ENCODE peak calls at places on chromosomes 12 and 14, in nine cellular contexts. M is kidney, S is heart left ventricle, H is cardiac fibroblast, C is lower leg skin, X is omental fat pad, R is tibial artery, A is Peyer's patch, V is GM13976. D is an unnamed sample.

GRCh38 chr12:41965996-41966395 is 178.7 kb downstream of the GXYLT1 start:
- DNase-seq in M (no peak), S (no peak), H (no peak), C (no peak), X (no peak), R (no peak), A (no peak), V (no peak), D (no peak)

GRCh38 chr14:55850803-55851202 is 267.4 kb upstream of the PELI2 start:
- DNase-seq in M (no peak), S (no peak), H (peak; percentile 51), C (no peak), X (no peak), R (no peak), A (no peak), V (no peak), D (no peak)

GRCh38 chr14:89543420-89543790 is 126.4 kb upstream of the FOXN3 start:
- DNase-seq in M (no peak), S (no peak), H (peak; percentile 16), C (no peak), X (no peak), R (no peak), A (no peak), V (no peak), D (no peak)

GRCh38 chr12:108616941-108617858 is 16.5 kb downstream of the SELPLG start:
- DNase-seq in M (no peak), S (peak; percentile 27), H (no peak), C (no peak), X (no peak), R (no peak), A (peak; percentile 73), V (peak; percentile 91), D (peak; percentile 94)

GRCh38 chr12:55624056-55624455 is 12.6 kb upstream of the OR10P1 start:
- DNase-seq in M (no peak), S (no peak), H (no peak), C (no peak), X (no peak), R (no peak), A (no peak), V (no peak), D (peak; percentile 36)

GRCh38 chr14:36818794-36819384 is 157.2 kb downstream of the PAX9 start:
- DNase-seq in M (no peak), S (no peak), H (no peak), C (no peak), X (no peak), R (no peak), A (no peak), V (no peak), D (no peak)

GRCh38 chr12:84172823-84173424 is 739.7 kb downstream of the SLC6A15 start:
- DNase-seq in M (no peak), S (no peak), H (no peak), C (peak; percentile 63), X (no peak), R (peak; percentile 33), A (no peak), V (no peak), D (no peak)

GRCh38 chr12:49923878-49924610 is 20.3 kb upstream of the FAIM2 start:
- DNase-seq in M (no peak), S (no peak), H (no peak), C (no peak), X (no peak), R (no peak), A (no peak), V (no peak), D (no peak)

GRCh38 chr12:122354958-122355641 is 67.4 kb downstream of the CLIP1 start:
- DNase-seq in M (no peak), S (no peak), H (no peak), C (no peak), X (no peak), R (no peak), A (no peak), V (no peak), D (no peak)

GRCh38 chr12:26271889-26272492 is 76.6 kb downstream of the SSPN start:
- DNase-seq in M (peak; percentile 93), S (peak; percentile 83), H (peak; percentile 93), C (peak; percentile 92), X (peak; percentile 91), R (peak; percentile 83), A (peak; percentile 32), V (peak; percentile 31), D (peak; percentile 24)

GRCh38 chr12:52749827-52750226 is 27.3 kb downstream of the KRT76 start:
- DNase-seq in M (no peak), S (no peak), H (no peak), C (peak; percentile 66), X (no peak), R (no peak), A (no peak), V (no peak), D (no peak)

GRCh38 chr14:70269582-70269981 is 80.8 kb upstream of the SLC8A3 start:
- DNase-seq in M (no peak), S (no peak), H (no peak), C (no peak), X (no peak), R (no peak), A (no peak), V (no peak), D (no peak)

GRCh38 chr12:9673404-9674225 is 4.1 kb downstream of the CLEC2D start:
- DNase-seq in M (peak; percentile 74), S (peak; percentile 68), H (peak; percentile 94), C (no peak), X (no peak), R (peak; percentile 74), A (peak; percentile 59), V (peak; percentile 30), D (peak; percentile 90)

GRCh38 chr14:97185186-97185585 is 388.0 kb downstream of the VRK1 start:
- DNase-seq in M (no peak), S (no peak), H (no peak), C (no peak), X (no peak), R (no peak), A (no peak), V (no peak), D (peak; percentile 30)

GRCh38 chr12:76083761-76084276 is 666 bp downstream of the NAP1L1 start:
- DNase-seq in M (peak; percentile 90), S (peak; percentile 74), H (peak; percentile 80), C (peak; percentile 94), X (peak; percentile 29), R (peak; percentile 79), A (peak; percentile 67), V (peak; percentile 85), D (peak; percentile 85)

GRCh38 chr12:14723763-14724162 is 27.4 kb upstream of the GUCY2C start:
- DNase-seq in M (no peak), S (peak; percentile 50), H (peak; percentile 77), C (no peak), X (peak; percentile 23), R (peak; percentile 70), A (peak; percentile 22), V (peak; percentile 59), D (peak; percentile 70)

GRCh38 chr12:50402270-50403000 is 1.8 kb downstream of the LARP4 start:
- DNase-seq in M (no peak), S (no peak), H (no peak), C (peak; percentile 21), X (no peak), R (no peak), A (no peak), V (no peak), D (no peak)

GRCh38 chr14:55373784-55374725 is 37.6 kb downstream of the ATG14 start:
- DNase-seq in M (no peak), S (no peak), H (peak; percentile 9), C (no peak), X (no peak), R (no peak), A (no peak), V (peak; percentile 71), D (peak; percentile 55)

GRCh38 chr14:70658899-70659298 is 17.2 kb downstream of the TTC9 start:
- DNase-seq in M (no peak), S (no peak), H (no peak), C (no peak), X (no peak), R (no peak), A (peak; percentile 47), V (no peak), D (peak; percentile 54)

DNA sequence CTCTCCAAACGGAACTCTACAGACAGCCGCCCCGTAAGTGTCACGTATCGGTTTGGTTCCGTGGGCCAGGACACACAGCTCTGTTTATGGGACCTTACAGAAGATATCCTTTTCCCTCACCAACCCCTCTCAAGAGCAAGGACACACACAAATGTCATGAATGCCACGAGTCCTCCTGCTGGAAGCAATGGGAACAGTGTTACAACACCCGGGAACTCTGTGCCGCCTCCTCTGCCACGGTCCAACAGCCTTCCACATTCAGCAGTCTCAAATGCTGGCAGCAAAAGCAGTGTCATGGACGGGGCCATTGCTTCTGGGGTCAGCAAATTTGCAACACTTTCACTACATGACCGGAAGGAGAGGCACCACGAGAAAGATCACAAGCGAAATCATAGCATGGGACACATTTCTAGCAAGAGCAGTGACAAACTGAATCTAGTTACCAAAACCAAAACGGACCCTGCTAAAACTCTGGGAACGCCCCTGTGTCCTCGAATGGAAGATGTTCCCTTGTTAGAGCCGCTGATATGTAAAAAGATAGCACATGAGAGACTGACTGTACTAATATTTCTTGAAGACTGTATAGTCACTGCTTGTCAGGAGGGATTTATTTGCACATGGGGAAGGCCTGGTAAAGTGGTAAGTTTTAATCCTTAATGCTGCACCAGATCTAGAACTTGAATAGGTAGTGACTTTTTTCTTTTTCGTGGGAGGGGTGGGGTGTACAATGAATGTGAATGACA is 69.7 kb downstream of the WDR20 start:
- DNase-seq in M (peak; percentile 90), S (no peak), H (peak; percentile 32), C (no peak), X (no peak), R (peak; percentile 50), A (no peak), V (no peak), D (no peak)
- TF ChIP-seq CTCF in M (peak; percentile 49), S (peak; percentile 11), H (peak; percentile 13), C (no peak), X (no peak), R (no peak), A (no peak), V (no peak), D (no peak)

GRCh38 chr12:65565601-65566560 is 258.4 kb upstream of the HMGA2 start:
- DNase-seq in M (no peak), S (no peak), H (peak; percentile 93), C (no peak), X (no peak), R (no peak), A (no peak), V (no peak), D (no peak)
- TF ChIP-seq CTCF in M (no peak), S (no peak), H (no peak), C (no peak), X (no peak), R (no peak), A (no peak), V (no peak), D (no peak)

DNA sequence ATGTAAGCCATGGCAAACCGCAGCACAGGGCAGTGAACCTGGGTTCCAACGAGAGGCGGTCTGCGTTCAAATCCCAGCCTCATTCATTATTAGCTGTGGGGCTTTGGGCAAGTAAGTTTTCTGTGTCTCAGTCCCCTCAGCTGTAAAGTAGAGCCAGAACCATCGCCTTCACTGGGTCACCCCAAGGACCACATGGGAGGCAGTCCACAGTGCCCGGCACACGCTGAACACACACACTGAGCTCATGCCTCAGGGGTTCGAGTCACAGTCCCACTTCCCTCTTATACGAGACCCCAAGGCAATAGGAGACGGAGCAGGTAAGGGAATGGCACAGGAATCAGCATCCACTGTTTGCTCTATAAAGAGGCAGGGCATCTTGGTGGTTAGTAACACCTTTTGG is 19.1 kb downstream of the LRTM2 start:
- DNase-seq in M (peak; percentile 27), S (no peak), H (no peak), C (no peak), X (no peak), R (no peak), A (no peak), V (peak; percentile 18), D (no peak)
- TF ChIP-seq CTCF in M (no peak), S (no peak), H (no peak), C (no peak), X (no peak), R (no peak), A (no peak), V (no peak), D (no peak)

GRCh38 chr12:114476159-114476558 is 70.2 kb upstream of the TBX5 start:
- DNase-seq in M (no peak), S (no peak), H (peak; percentile 68), C (no peak), X (no peak), R (no peak), A (no peak), V (no peak), D (no peak)
- TF ChIP-seq CTCF in M (no peak), S (peak; percentile 43), H (peak; percentile 41), C (no peak), X (no peak), R (peak; percentile 32), A (no peak), V (no peak), D (no peak)